ENCODE peak calls at places on chromosomes 5 and 9, in four cellular contexts. One of them, this sample, is unnamed.

GRCh38 chr5:97528941-97529340 is 345.9 kb upstream of the RIOK2 start:
- DNase-seq in HCT116: no peak
- DNase-seq in sigmoid colon: no peak
- DNase-seq in breast epithelium: no peak
- DNase-seq in this sample: no peak

GRCh38 chr5:108061941-108062340 is 320.0 kb downstream of the FBXL17 start:
- DNase-seq in breast epithelium: no peak
- DNase-seq in sigmoid colon: no peak
- DNase-seq in HCT116: no peak
- DNase-seq in this sample: no peak

GRCh38 chr5:16410338-16410737 is 55.3 kb downstream of the ZNF622 start:
- DNase-seq in breast epithelium: no peak
- DNase-seq in sigmoid colon: no peak
- DNase-seq in HCT116: no peak
- DNase-seq in this sample: no peak

GRCh38 chr9:14924821-14925220 is 14.6 kb upstream of the FREM1 start:
- DNase-seq in sigmoid colon: no peak
- DNase-seq in HCT116: no peak
- DNase-seq in breast epithelium: no peak
- DNase-seq in this sample: no peak

GRCh38 chr9:2181794-2182193 is 166.6 kb downstream of the SMARCA2 start:
- DNase-seq in HCT116: peak; percentile 12
- DNase-seq in sigmoid colon: no peak
- DNase-seq in breast epithelium: no peak
- DNase-seq in this sample: no peak

GRCh38 chr5:170846416-170846815 is 15.4 kb upstream of the RANBP17 start:
- DNase-seq in sigmoid colon: no peak
- DNase-seq in breast epithelium: no peak
- DNase-seq in HCT116: no peak
- DNase-seq in this sample: no peak

GRCh38 chr9:124164800-124165199 is 92.9 kb upstream of the NEK6 start:
- DNase-seq in sigmoid colon: peak; percentile 71
- DNase-seq in breast epithelium: no peak
- DNase-seq in HCT116: no peak
- DNase-seq in this sample: no peak

GRCh38 chr9:2363138-2363745 is 258.3 kb upstream of the VLDLR start:
- DNase-seq in breast epithelium: no peak
- DNase-seq in sigmoid colon: no peak
- DNase-seq in HCT116: no peak
- DNase-seq in this sample: no peak

GRCh38 chr5:6708814-6709213 is 4.4 kb upstream of the TENT4A start:
- DNase-seq in sigmoid colon: no peak
- DNase-seq in breast epithelium: no peak
- DNase-seq in HCT116: no peak
- DNase-seq in this sample: no peak

GRCh38 chr9:117307701-117308100 is 107.2 kb downstream of the ASTN2 start:
- DNase-seq in HCT116: no peak
- DNase-seq in breast epithelium: no peak
- DNase-seq in sigmoid colon: no peak
- DNase-seq in this sample: no peak

GRCh38 chr5:93995126-93995621 is 253.8 kb upstream of the POU5F2 start:
- DNase-seq in HCT116: no peak
- DNase-seq in sigmoid colon: no peak
- DNase-seq in breast epithelium: no peak
- DNase-seq in this sample: no peak

GRCh38 chr5:72860499-72860898 is 44.0 kb downstream of the TNPO1 start:
- DNase-seq in sigmoid colon: no peak
- DNase-seq in HCT116: no peak
- DNase-seq in breast epithelium: no peak
- DNase-seq in this sample: no peak

GRCh38 chr5:56279979-56280378 is 46.8 kb upstream of the ANKRD55 start:
- DNase-seq in breast epithelium: no peak
- DNase-seq in sigmoid colon: no peak
- DNase-seq in HCT116: no peak
- DNase-seq in this sample: no peak

GRCh38 chr9:31390352-31391025 is 994.0 kb upstream of the ACO1 start:
- DNase-seq in sigmoid colon: no peak
- DNase-seq in HCT116: no peak
- DNase-seq in breast epithelium: no peak
- DNase-seq in this sample: no peak

GRCh38 chr5:67414712-67415111 is 218.1 kb upstream of the CD180 start:
- DNase-seq in HCT116: no peak
- DNase-seq in breast epithelium: no peak
- DNase-seq in sigmoid colon: no peak
- DNase-seq in this sample: no peak

GRCh38 chr5:110880413-110880812 is 141.6 kb downstream of the SLC25A46 start:
- DNase-seq in breast epithelium: no peak
- DNase-seq in sigmoid colon: peak; percentile 56
- DNase-seq in HCT116: no peak
- DNase-seq in this sample: no peak

GRCh38 chr5:136084698-136085097 is 47.9 kb upstream of the SMAD5 start:
- DNase-seq in sigmoid colon: peak; percentile 86
- DNase-seq in HCT116: no peak
- DNase-seq in breast epithelium: no peak
- DNase-seq in this sample: no peak

GRCh38 chr5:88732181-88732633 is 150.8 kb downstream of the MEF2C start:
- DNase-seq in breast epithelium: no peak
- DNase-seq in HCT116: no peak
- DNase-seq in sigmoid colon: peak; percentile 69
- DNase-seq in this sample: no peak

GRCh38 chr9:2199999-2200796 is 185.1 kb downstream of the SMARCA2 start:
- DNase-seq in sigmoid colon: no peak
- DNase-seq in breast epithelium: no peak
- DNase-seq in HCT116: no peak
- DNase-seq in this sample: no peak

GRCh38 chr9:5799314-5799713 is 33.6 kb downstream of the ERMP1 start:
- DNase-seq in breast epithelium: no peak
- DNase-seq in sigmoid colon: no peak
- DNase-seq in HCT116: peak; percentile 16
- DNase-seq in this sample: peak; percentile 4

GRCh38 chr5:146515473-146516150 is 378 bp downstream of the GPR151 start:
- DNase-seq in HCT116: no peak
- DNase-seq in breast epithelium: no peak
- DNase-seq in sigmoid colon: no peak
- DNase-seq in this sample: no peak

GRCh38 chr9:30524311-30524710 is 1860.1 kb upstream of the ACO1 start:
- DNase-seq in HCT116: no peak
- DNase-seq in breast epithelium: no peak
- DNase-seq in sigmoid colon: no peak
- DNase-seq in this sample: no peak

DNA sequence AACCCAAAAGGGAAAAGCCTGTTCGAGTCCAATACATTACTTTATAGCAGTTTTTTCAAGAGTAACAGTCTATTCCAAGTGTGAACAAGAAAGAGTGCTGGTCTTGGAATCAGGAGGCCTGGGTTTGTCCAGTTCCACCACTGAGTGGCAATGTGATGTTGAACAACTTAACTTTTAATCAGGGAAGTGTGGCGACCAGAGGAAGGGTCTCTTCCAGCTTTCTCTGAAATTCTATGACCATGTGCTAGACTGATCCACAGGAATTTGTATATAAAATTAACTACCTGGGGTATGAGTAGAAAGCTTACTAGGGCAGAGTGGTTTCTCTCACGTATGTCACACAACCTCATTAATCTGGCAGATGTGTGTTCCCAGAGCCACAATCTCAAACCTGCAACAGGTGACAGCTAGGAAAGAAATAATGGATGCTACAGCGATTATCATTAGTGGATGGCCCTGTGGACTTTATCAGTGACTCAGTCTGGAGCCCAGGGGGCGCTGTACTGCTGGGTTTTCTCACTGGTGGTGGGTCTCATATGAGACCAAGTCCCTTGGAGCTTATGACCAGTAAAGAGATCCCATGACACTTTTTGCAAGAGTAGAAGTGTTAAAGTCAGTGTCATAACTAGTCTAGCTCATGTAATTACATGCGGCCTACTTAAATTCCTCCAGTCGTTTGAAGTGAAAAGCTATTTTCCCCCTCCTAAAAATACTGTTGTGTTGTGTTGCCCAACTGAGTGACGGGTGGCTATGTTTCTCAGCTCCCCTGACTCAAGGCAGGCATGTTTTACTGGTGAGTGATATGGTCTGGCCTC is 116.5 kb downstream of the GDNF start:
- DNase-seq in breast epithelium: no peak
- DNase-seq in HCT116: peak; percentile 12
- DNase-seq in sigmoid colon: peak; percentile 52
- DNase-seq in this sample: no peak
- H3K4me1 ChIP-seq in breast epithelium: no peaks in the 10 kb centered on the region
- H3K4me1 ChIP-seq in HCT116: peaks cover 3% of the 10 kb centered on the region
- H3K4me1 ChIP-seq in sigmoid colon: peaks cover 12% of the 10 kb centered on the region
- H3K4me1 ChIP-seq in this sample: no peaks in the 10 kb centered on the region

DNA sequence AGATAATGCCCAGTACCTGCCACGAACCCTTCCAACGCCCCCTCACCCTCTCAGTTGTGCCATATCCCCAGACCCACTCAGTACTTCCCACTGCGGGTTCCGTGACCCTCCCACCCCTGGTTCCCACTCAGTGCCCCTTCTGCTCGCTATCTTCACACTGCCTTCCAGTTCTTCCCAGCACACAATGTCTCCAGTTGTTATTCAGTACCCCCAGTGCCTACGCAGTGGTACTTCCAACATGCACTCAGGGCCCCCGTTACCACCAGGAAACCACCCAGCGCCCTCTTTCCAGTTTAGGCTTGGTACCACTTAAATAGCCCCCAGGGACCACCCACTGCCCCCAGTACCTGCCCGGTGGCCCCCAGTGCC is 30.6 kb upstream of the PSD2 start:
- DNase-seq in breast epithelium: no peak
- DNase-seq in sigmoid colon: no peak
- DNase-seq in HCT116: no peak
- DNase-seq in this sample: no peak
- H3K4me3 ChIP-seq in breast epithelium: no peak overlapping the region
- H3K4me3 ChIP-seq in sigmoid colon: no peak overlapping the region
- H3K4me3 ChIP-seq in HCT116: no peak overlapping the region
- H3K4me3 ChIP-seq in this sample: no peak overlapping the region

DNA sequence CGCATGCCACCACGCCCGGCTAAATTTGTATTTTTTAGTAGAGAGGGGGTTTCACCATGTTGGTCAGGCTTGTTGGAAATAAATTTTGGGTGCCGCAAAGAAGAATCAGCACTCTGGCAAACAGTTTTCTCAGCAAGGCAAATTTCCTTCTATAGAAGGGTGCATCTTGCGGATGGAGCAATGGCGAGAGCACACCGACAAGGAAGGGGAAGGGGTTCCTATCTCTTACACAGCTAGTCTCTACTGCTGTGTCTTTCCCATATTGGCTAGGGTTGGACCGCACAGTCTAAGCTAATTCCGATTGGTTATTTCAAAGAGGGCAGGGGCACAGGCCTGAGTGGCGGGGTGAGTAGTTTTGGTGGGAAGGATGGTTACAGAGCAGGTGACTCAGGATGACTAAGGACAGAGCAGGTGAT is 707 bp downstream of the GTF3C5 start:
- DNase-seq in HCT116: peak; percentile 32
- DNase-seq in breast epithelium: no peak
- DNase-seq in sigmoid colon: peak; percentile 22
- DNase-seq in this sample: no peak
- TF ChIP-seq POLR2AphosphoS5 in HCT116: no peak
- TF ChIP-seq POLR2AphosphoS5 in breast epithelium: no peak
- TF ChIP-seq POLR2AphosphoS5 in sigmoid colon: no peak
- TF ChIP-seq POLR2AphosphoS5 in this sample: no peak

GRCh38 chr5:124651663-124652513 is 94.6 kb downstream of the ZNF608 start:
- DNase-seq in sigmoid colon: peak; percentile 91
- DNase-seq in breast epithelium: peak; percentile 71
- DNase-seq in HCT116: no peak
- DNase-seq in this sample: no peak

GRCh38 chr5:124652514-124652819 is 94.0 kb downstream of the ZNF608 start:
- DNase-seq in breast epithelium: no peak
- DNase-seq in sigmoid colon: no peak
- DNase-seq in HCT116: no peak
- DNase-seq in this sample: no peak

GRCh38 chr5:124650960-124651662 is 95.3 kb downstream of the ZNF608 start:
- DNase-seq in breast epithelium: no peak
- DNase-seq in sigmoid colon: no peak
- DNase-seq in HCT116: no peak
- DNase-seq in this sample: no peak

GRCh38 chr5:124654418-124654817 is 92.0 kb downstream of the ZNF608 start:
- DNase-seq in sigmoid colon: no peak
- DNase-seq in HCT116: no peak
- DNase-seq in breast epithelium: no peak
- DNase-seq in this sample: no peak

GRCh38 chr5:124652892-124653441 is 93.5 kb downstream of the ZNF608 start:
- DNase-seq in sigmoid colon: no peak
- DNase-seq in HCT116: no peak
- DNase-seq in breast epithelium: no peak
- DNase-seq in this sample: no peak
- H3K4me1 ChIP-seq in sigmoid colon: peaks cover 79% of the 10 kb centered on the region
- H3K4me1 ChIP-seq in HCT116: peaks cover 71% of the 10 kb centered on the region
- H3K4me1 ChIP-seq in breast epithelium: peaks cover 31% of the 10 kb centered on the region
- H3K4me1 ChIP-seq in this sample: peaks cover 88% of the 10 kb centered on the region

This sample was measured in Panc1.